ENCODE peak calls at places on chromosomes 16 and 17, in seven cellular contexts. D is ascending aorta, P is heart right ventricle, A is colonic mucosa, L is left lung, K is upper lobe of right lung, J is neural progenitor cell. Z is an unnamed sample.

GRCh38 chr17:39782481-39782880 is 44.7 kb downstream of the GRB7 start:
- DNase-seq in D (no peak), P (no peak), A (no peak), L (no peak), K (no peak), J (no peak), Z (no peak)

GRCh38 chr17:34706029-34706428 is 126.6 kb downstream of the TMEM132E start:
- DNase-seq in D (no peak), P (no peak), A (no peak), L (no peak), K (no peak), J (peak; percentile 82), Z (no peak)

GRCh38 chr17:29560306-29560705 is 6.5 kb downstream of the ABHD15 start:
- DNase-seq in D (no peak), P (no peak), A (no peak), L (no peak), K (no peak), J (no peak), Z (no peak)

GRCh38 chr17:77186141-77186604 is 45.4 kb downstream of the SEC14L1 start:
- DNase-seq in D (no peak), P (peak; percentile 18), A (no peak), L (no peak), K (no peak), J (no peak), Z (no peak)

GRCh38 chr17:17126131-17127110 is 79.7 kb downstream of the PLD6 start:
- DNase-seq in D (no peak), P (no peak), A (no peak), L (no peak), K (no peak), J (no peak), Z (no peak)

GRCh38 chr16:74700206-74701040 is at the start of gene MLKL:
- DNase-seq in D (no peak), P (peak; percentile 39), A (peak; percentile 69), L (peak; percentile 77), K (peak; percentile 83), J (peak; percentile 53), Z (no peak)

GRCh38 chr17:34633351-34633750 is 54.0 kb downstream of the TMEM132E start:
- DNase-seq in D (no peak), P (no peak), A (no peak), L (no peak), K (peak; percentile 48), J (peak; percentile 60), Z (peak; percentile 13)

GRCh38 chr17:81511800-81512559 is 619 bp downstream of the ACTG1 start:
- DNase-seq in D (no peak), P (peak; percentile 43), A (peak; percentile 54), L (peak; percentile 61), K (no peak), J (no peak), Z (no peak)

GRCh38 chr17:49021095-49021767 is 24.0 kb downstream of the IGF2BP1 start:
- DNase-seq in D (no peak), P (no peak), A (no peak), L (no peak), K (no peak), J (no peak), Z (no peak)

GRCh38 chr17:42906772-42907171 is 6.2 kb downstream of the G6PC1 start:
- DNase-seq in D (no peak), P (no peak), A (no peak), L (no peak), K (no peak), J (no peak), Z (no peak)

GRCh38 chr17:40309031-40309937 is at the start of gene RARA:
- DNase-seq in D (no peak), P (no peak), A (peak; percentile 79), L (peak; percentile 74), K (peak; percentile 83), J (peak; percentile 83), Z (peak; percentile 27)

GRCh38 chr17:63399316-63399715 is 46.8 kb downstream of the CYB561 start:
- DNase-seq in D (no peak), P (no peak), A (no peak), L (no peak), K (no peak), J (no peak), Z (no peak)

DNA sequence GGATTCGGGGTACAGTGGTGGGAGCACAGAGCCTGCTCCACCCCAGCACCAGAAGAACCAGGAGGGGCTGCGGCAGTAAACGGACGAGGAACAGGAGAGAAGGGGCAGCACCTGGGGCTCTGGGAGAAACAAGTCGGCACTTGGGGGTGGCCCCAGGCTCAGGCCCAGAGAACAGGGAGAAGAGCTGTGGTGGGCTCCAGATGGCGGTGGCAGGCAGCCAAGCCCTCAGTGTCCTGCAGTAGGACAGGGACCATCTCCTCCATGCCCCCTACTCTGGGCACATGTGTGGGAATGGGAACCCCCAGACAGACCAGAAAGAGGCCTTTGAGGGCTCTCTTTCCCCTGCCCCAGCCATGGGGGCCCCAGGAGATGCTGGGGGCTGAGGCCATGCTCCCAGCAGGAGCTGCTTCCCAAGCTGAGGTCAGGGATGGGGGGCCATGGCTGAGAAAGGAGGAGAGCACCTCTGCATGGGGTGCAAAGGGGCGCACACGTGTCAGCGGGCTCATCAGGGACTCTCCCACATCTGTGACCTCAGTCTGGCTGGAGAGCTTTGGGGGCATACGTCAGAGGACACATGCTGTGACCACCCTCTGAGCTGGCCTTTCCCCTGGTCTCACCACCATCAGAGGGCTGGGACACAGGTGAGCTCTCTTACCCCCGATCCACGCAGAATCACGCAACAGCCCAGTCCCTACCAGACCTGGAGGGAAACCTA is 6.8 kb downstream of the USH1G start:
- DNase-seq in D (no peak), P (no peak), A (no peak), L (no peak), K (no peak), J (no peak), Z (no peak)
- H3K27ac ChIP-seq in D (no peak overlapping the region), P (no peak overlapping the region), A (no peak overlapping the region), L (no peak overlapping the region), K (no peak overlapping the region), J (no peak overlapping the region), Z (no peak overlapping the region)

GRCh38 chr16:11968577-11968976 is 3.6 kb downstream of the TNFRSF17 start:
- DNase-seq in D (no peak), P (no peak), A (no peak), L (no peak), K (no peak), J (no peak), Z (no peak)

GRCh38 chr16:11963706-11964105 is 1.3 kb upstream of the TNFRSF17 start:
- DNase-seq in D (no peak), P (no peak), A (no peak), L (no peak), K (no peak), J (no peak), Z (no peak)

GRCh38 chr16:11966173-11966572 is 1.2 kb downstream of the TNFRSF17 start:
- DNase-seq in D (no peak), P (no peak), A (no peak), L (no peak), K (no peak), J (no peak), Z (no peak)

GRCh38 chr16:11967195-11967911 is 2.3 kb downstream of the TNFRSF17 start:
- DNase-seq in D (no peak), P (no peak), A (no peak), L (no peak), K (no peak), J (no peak), Z (no peak)

DNA sequence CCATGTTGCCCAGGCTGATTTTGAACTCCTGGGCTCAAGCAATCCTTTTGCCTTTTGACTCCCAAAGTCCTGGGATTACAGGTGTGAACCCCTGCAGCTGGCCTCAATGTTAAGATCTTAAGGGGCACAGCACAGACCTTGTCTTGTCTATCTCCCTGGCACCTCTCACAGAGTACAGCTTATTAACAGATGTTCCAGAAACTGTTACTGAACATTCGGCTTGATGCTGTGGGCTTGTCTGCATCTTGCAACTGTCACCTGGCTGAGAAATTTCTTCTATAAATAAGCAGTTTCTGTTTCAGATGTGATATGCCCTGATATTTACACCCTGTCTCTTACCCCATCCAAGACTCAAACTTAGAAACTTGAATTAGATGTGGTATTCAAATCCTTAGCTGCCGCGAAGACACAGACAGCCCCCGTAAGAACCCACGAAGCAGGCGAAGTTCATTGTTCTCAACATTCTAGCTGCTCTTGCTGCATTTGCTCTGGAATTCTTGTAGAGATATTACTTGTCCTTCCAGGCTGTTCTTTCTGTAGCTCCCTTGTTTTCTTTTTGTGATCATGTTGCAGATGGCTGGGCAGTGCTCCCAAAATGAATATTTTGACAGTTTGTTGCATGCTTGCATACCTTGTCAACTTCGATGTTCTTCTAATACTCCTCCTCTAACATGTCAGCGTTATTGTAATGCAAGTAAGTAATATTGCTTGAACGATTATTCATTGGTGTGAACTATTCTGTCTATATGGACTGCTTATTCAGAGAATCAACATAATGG is at the start of gene TNFRSF17:
- DNase-seq in D (no peak), P (no peak), A (no peak), L (no peak), K (no peak), J (no peak), Z (no peak)
- H3K27ac ChIP-seq in D (no peak within 1 kb of the TSS), P (no peak within 1 kb of the TSS), A (no peak within 1 kb of the TSS), L (no peak within 1 kb of the TSS), K (no peak within 1 kb of the TSS), J (no peak within 1 kb of the TSS), Z (peak within 1 kb of the TSS; percentile 41)

DNA sequence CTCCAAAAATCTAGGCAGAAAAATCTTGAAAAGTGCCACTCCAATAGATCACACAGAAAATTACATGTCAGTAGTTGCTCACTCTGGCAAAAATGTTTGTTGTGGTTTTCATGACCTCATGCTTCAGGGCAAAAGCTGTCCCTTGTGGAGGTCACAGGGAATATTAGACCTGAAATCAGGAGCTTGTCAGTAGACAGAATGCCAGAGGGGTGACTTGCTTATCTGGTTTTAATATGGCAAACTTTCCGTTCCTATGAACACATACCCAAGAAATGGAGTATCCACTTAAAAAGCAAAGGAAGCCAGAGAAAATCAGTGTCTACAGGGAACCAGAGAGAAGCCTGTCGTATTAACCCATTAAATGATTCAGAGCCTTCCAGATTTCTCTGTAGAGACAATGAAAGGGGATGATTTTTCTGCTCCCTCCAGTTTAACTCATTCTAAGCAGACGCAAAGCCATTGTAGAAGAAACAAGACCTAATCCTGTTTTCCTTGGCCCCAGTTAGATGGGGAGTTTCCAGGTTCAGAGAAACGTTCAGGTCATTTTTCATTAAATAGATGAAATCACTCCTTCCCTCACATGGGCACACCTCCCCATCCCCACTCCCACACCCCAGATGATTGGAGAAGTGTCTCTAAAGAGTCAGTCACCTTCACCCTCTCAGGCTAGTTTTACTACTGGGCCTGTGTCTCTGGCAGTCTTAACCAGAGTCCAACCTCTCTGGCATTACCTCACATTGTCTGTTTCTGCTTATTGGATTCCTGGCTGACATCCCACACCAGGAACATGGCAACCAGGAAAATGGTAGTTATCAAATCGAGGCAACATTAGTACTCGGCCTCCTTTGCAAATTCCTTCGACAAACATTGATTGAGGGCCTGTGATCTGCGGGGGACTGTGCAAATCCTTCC is 6.0 kb downstream of the SOX9 start:
- DNase-seq in D (no peak), P (peak; percentile 25), A (peak; percentile 75), L (no peak), K (no peak), J (no peak), Z (no peak)
- H3K27ac ChIP-seq in D (no peak overlapping the region), P (peak overlapping the region; percentile 55), A (peak overlapping the region; percentile 28), L (no peak overlapping the region), K (no peak overlapping the region), J (peak overlapping the region; percentile 4), Z (peak overlapping the region; percentile 74)

DNA sequence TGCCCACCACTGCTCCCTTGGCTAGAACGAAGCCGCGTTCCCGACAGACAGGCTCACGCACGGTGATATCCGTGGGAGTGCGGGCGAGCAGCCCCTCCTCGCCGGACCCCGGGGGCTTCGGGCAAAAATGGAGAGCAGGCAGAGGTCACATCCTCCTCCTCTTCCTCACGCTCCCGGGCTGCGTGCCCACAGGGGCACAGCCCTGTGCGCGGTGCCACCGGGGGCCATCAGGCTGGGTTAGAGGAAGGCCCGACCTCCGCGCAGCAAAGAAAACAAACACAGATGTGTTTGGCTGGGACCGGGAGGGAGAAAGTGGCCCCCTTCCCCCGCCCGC is 519 bp upstream of the NTN1 start:
- DNase-seq in D (no peak), P (no peak), A (no peak), L (no peak), K (no peak), J (no peak), Z (no peak)
- H3K27ac ChIP-seq in D (peak overlapping the region; percentile 75), P (peak overlapping the region; percentile 53), A (peak overlapping the region; percentile 32), L (no peak overlapping the region), K (no peak overlapping the region), J (no peak overlapping the region), Z (peak overlapping the region; percentile 44)

Z was measured in caudate nucleus.